ENCODE peak calls at places on chromosomes 4 and X, in four cellular contexts. One of them, this sample, is unnamed.

GRCh38 chr4:144318797-144319196 is 178.3 kb upstream of the GYPA start:
- DNase-seq in stimulated activated CD4-positive, alpha-beta T cell treated with anti-CD3 and anti-CD28 coated beads, Interleukin-4, amount 100 ng/mL, for 48 hours: no peak
- DNase-seq in bronchial epithelial cell: no peak
- DNase-seq in MV-4-11: no peak
- DNase-seq in this sample: no peak

GRCh38 chr4:15778191-15778741 is at the start of gene CD38:
- DNase-seq in stimulated activated CD4-positive, alpha-beta T cell treated with anti-CD3 and anti-CD28 coated beads, Interleukin-4, amount 100 ng/mL, for 48 hours: peak; percentile 47
- DNase-seq in MV-4-11: peak; percentile 69
- DNase-seq in bronchial epithelial cell: no peak
- DNase-seq in this sample: no peak

GRCh38 chr4:81466841-81467671 is 4.7 kb downstream of the RASGEF1B start:
- DNase-seq in stimulated activated CD4-positive, alpha-beta T cell treated with anti-CD3 and anti-CD28 coated beads, Interleukin-4, amount 100 ng/mL, for 48 hours: peak; percentile 64
- DNase-seq in bronchial epithelial cell: peak; percentile 92
- DNase-seq in MV-4-11: peak; percentile 62
- DNase-seq in this sample: peak; percentile 44

GRCh38 chrX:48945517-48946348 is 11.7 kb downstream of the OTUD5 start:
- DNase-seq in stimulated activated CD4-positive, alpha-beta T cell treated with anti-CD3 and anti-CD28 coated beads, Interleukin-4, amount 100 ng/mL, for 48 hours: no peak
- DNase-seq in bronchial epithelial cell: peak; percentile 8
- DNase-seq in MV-4-11: peak; percentile 15
- DNase-seq in this sample: no peak

GRCh38 chrX:134524181-134524580 is 64.2 kb downstream of the HPRT1 start:
- DNase-seq in stimulated activated CD4-positive, alpha-beta T cell treated with anti-CD3 and anti-CD28 coated beads, Interleukin-4, amount 100 ng/mL, for 48 hours: no peak
- DNase-seq in bronchial epithelial cell: no peak
- DNase-seq in MV-4-11: no peak
- DNase-seq in this sample: no peak

GRCh38 chr4:54185380-54185779 is 43.7 kb upstream of the PDGFRA start:
- DNase-seq in stimulated activated CD4-positive, alpha-beta T cell treated with anti-CD3 and anti-CD28 coated beads, Interleukin-4, amount 100 ng/mL, for 48 hours: no peak
- DNase-seq in MV-4-11: peak; percentile 12
- DNase-seq in bronchial epithelial cell: no peak
- DNase-seq in this sample: no peak

GRCh38 chr4:25180524-25181131 is 20.4 kb upstream of the SEPSECS start:
- DNase-seq in MV-4-11: peak; percentile 55
- DNase-seq in bronchial epithelial cell: peak; percentile 51
- DNase-seq in stimulated activated CD4-positive, alpha-beta T cell treated with anti-CD3 and anti-CD28 coated beads, Interleukin-4, amount 100 ng/mL, for 48 hours: peak; percentile 28
- DNase-seq in this sample: no peak

GRCh38 chr4:169249214-169249973 is 21.4 kb downstream of the SH3RF1 start:
- DNase-seq in MV-4-11: no peak
- DNase-seq in bronchial epithelial cell: peak; percentile 87
- DNase-seq in stimulated activated CD4-positive, alpha-beta T cell treated with anti-CD3 and anti-CD28 coated beads, Interleukin-4, amount 100 ng/mL, for 48 hours: no peak
- DNase-seq in this sample: no peak

GRCh38 chrX:132909643-132910042 is 48.8 kb downstream of the HS6ST2 start:
- DNase-seq in MV-4-11: no peak
- DNase-seq in stimulated activated CD4-positive, alpha-beta T cell treated with anti-CD3 and anti-CD28 coated beads, Interleukin-4, amount 100 ng/mL, for 48 hours: no peak
- DNase-seq in bronchial epithelial cell: peak; percentile 74
- DNase-seq in this sample: no peak